ENCODE peak calls at places on chromosomes 13 and 19, in seven cellular contexts. I is heart left ventricle; C is breast epithelium; Y is fibroblast of lung; V is CD4-positive, alpha-beta T cell; J is Peyer's patch; L is cardiac muscle cell. U is an unnamed sample.

GRCh38 chr19:53960886-53961285 is 1.9 kb upstream of the CACNG8 start:
- DNase-seq in L (no peak), Y (no peak), J (no peak), V (no peak), C (no peak), I (no peak), U (no peak)

GRCh38 chr19:15378529-15379082 is 981 bp downstream of the AKAP8 start:
- DNase-seq in Y (peak; percentile 40), V (peak; percentile 27), I (no peak), J (peak; percentile 59), C (no peak), L (peak; percentile 63), U (no peak)

GRCh38 chr19:44848036-44848804 is 2.1 kb downstream of the NECTIN2 start:
- DNase-seq in Y (peak; percentile 57), V (no peak), C (no peak), L (peak; percentile 56), J (no peak), I (peak; percentile 45), U (peak; percentile 68)

GRCh38 chr19:34957830-34958751 is 5.9 kb downstream of the ZNF792 start:
- DNase-seq in V (no peak), C (no peak), L (no peak), J (no peak), I (no peak), Y (no peak), U (no peak)

GRCh38 chr13:98275711-98276171 is 98.7 kb upstream of the RNF113B start:
- DNase-seq in I (no peak), C (no peak), J (no peak), Y (no peak), L (no peak), V (no peak), U (no peak)

GRCh38 chr19:6501740-6502648 is at the start of gene TUBB4A:
- DNase-seq in V (no peak), J (peak; percentile 57), L (no peak), C (no peak), Y (no peak), I (peak; percentile 32), U (no peak)

GRCh38 chr19:57803594-57804325 is 11.0 kb downstream of the ZNF552 start:
- DNase-seq in Y (peak; percentile 99), C (no peak), J (no peak), V (no peak), I (no peak), L (peak; percentile 92), U (no peak)

GRCh38 chr13:111947026-111947810 is 119.7 kb upstream of the SOX1 start:
- DNase-seq in I (no peak), Y (no peak), L (no peak), C (no peak), J (no peak), V (no peak), U (peak; percentile 18)

GRCh38 chr19:9848060-9848459 is 12.9 kb downstream of the PIN1 start:
- DNase-seq in L (no peak), Y (no peak), C (no peak), I (no peak), V (peak; percentile 36), J (no peak), U (no peak)

GRCh38 chr19:54189020-54189667 is at the start of gene MBOAT7:
- DNase-seq in L (no peak), V (no peak), J (no peak), Y (no peak), C (no peak), I (no peak), U (no peak)

GRCh38 chr13:109479991-109480696 is 306.2 kb downstream of the IRS2 start:
- DNase-seq in C (no peak), I (no peak), V (no peak), L (peak; percentile 69), J (no peak), Y (peak; percentile 31), U (no peak)

GRCh38 chr13:46668302-46668720 is 115.3 kb downstream of the LRCH1 start:
- DNase-seq in C (no peak), Y (peak; percentile 92), V (no peak), I (peak; percentile 66), J (no peak), L (peak; percentile 95), U (no peak)

GRCh38 chr19:4866595-4867424 is 657 bp downstream of the PLIN3 start:
- DNase-seq in C (peak; percentile 67), V (peak; percentile 30), Y (peak; percentile 48), I (peak; percentile 71), J (peak; percentile 78), L (peak; percentile 53), U (peak; percentile 69)

GRCh38 chr13:76425930-76426329 is 460.3 kb downstream of the KCTD12 start:
- DNase-seq in C (no peak), L (peak; percentile 80), V (no peak), J (no peak), Y (peak; percentile 72), I (no peak), U (no peak)

GRCh38 chr19:53091413-53091812 is 11.8 kb downstream of the ZNF160 start:
- DNase-seq in C (no peak), L (no peak), J (no peak), V (no peak), Y (no peak), I (no peak), U (no peak)

GRCh38 chr13:42174344-42175162 is 97.4 kb upstream of the AKAP11 start:
- DNase-seq in C (no peak), L (peak; percentile 24), I (no peak), J (no peak), Y (peak; percentile 60), V (no peak), U (no peak)

GRCh38 chr19:5624154-5624663 is 1.3 kb downstream of the SAFB start:
- DNase-seq in I (peak; percentile 56), Y (peak; percentile 43), V (peak; percentile 23), C (peak; percentile 63), J (no peak), L (peak; percentile 53), U (no peak)

GRCh38 chr19:58117841-58118575 is 20.0 kb upstream of the ZSCAN18 start:
- DNase-seq in Y (no peak), L (no peak), J (no peak), I (no peak), V (no peak), C (no peak), U (no peak)

GRCh38 chr13:30443957-30444404 is 21.7 kb downstream of the UBE2L5 start:
- DNase-seq in C (no peak), L (no peak), Y (no peak), J (peak; percentile 78), V (no peak), I (no peak), U (no peak)

GRCh38 chr13:47188802-47189201 is 291.9 kb upstream of the HTR2A start:
- DNase-seq in L (peak; percentile 57), J (no peak), Y (peak; percentile 47), V (no peak), C (no peak), I (no peak), U (no peak)

GRCh38 chr19:4372630-4373367 is 27.5 kb downstream of the SH3GL1 start:
- DNase-seq in I (no peak), C (no peak), Y (no peak), J (no peak), L (no peak), V (no peak), U (no peak)

GRCh38 chr13:48232420-48233096 is 448 bp upstream of the ITM2B start:
- DNase-seq in Y (no peak), J (no peak), V (no peak), C (no peak), L (no peak), I (no peak), U (no peak)

GRCh38 chr19:54707932-54708331 is 16.3 kb upstream of the KIR3DL3 start:
- DNase-seq in C (peak; percentile 43), Y (no peak), J (no peak), V (no peak), L (no peak), I (no peak), U (peak; percentile 44)

GRCh38 chr19:50952890-50953289 is at the start of gene KLK5:
- DNase-seq in J (no peak), Y (no peak), L (no peak), V (no peak), I (no peak), C (peak; percentile 61), U (no peak)
- H3K27ac ChIP-seq in J (no peak within 1 kb of the TSS), Y (no peak within 1 kb of the TSS), L (no peak within 1 kb of the TSS), V (no peak within 1 kb of the TSS), I (no peak within 1 kb of the TSS), C (peak within 1 kb of the TSS; percentile 86), U (no peak within 1 kb of the TSS)

DNA sequence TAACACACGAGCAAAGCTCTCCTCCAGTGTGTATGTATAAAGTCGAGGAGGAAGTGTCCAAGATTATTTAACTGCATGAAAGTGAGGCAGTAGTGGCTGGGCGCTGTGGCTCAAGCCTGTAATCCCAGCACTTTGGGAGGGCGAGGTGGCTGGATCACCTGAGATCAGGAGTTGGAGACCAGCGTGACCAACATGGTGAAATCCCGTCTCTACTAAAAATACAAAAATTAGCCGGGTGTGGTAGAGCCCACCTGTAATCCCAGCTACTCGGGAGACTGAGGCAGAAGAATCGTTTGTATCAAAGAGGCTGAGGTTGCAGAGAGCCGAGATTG is 1.2 kb upstream of the ZNF20 start:
- DNase-seq in C (no peak), I (no peak), Y (no peak), J (no peak), L (no peak), V (no peak), U (no peak)
- TF ChIP-seq CTCF in C (no peak), I (no peak), Y (no peak), J (no peak), L (no peak), V (peak; percentile 49), U (no peak)

DNA sequence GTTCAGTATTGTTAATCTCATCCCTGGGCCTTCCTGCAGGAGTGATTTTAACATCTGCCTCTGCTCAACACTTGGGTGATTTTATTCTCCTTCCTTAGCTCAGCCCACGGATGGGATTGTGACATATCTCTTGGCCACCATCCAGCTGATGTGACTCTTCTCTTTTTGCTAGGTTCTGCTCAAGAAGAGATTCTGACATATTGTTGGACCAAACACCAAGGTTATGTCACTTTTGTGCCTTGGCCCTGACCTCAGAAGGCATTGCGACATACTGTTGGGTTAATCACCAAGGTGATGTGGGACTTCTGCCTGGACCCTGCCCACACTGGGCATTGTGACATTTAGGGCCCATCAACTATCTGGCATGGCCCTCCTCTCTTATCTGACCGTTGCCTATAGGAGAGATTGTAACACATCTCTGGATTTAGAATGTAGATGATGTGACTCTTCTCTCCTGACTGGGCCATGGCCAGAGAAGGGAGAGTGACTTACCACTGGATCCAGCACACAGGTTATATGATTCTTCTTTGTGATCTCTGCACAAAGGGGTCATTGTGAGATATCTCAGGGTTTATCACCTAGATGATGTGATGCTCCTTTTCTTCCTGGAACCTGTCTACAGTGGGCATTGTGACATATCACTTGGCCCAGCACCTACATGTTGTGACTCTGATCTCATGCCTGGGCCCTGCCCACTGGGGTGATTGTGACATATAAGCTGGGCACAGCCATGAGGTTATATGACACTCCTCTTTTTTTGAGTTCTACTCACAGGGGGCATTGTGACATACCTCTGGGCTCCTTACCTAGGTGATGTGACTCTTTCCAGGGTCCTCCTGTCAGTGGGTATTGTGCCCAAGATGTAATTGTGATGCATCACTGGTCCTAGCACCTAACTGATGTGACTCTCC is 88.8 kb downstream of the ZNF429 start:
- DNase-seq in Y (no peak), V (no peak), J (no peak), I (peak; percentile 34), C (no peak), L (no peak), U (peak; percentile 72)
- H3K27ac ChIP-seq in Y (no peak overlapping the region), V (no peak overlapping the region), J (no peak overlapping the region), I (no peak overlapping the region), C (no peak overlapping the region), L (no peak overlapping the region), U (no peak overlapping the region)

DNA sequence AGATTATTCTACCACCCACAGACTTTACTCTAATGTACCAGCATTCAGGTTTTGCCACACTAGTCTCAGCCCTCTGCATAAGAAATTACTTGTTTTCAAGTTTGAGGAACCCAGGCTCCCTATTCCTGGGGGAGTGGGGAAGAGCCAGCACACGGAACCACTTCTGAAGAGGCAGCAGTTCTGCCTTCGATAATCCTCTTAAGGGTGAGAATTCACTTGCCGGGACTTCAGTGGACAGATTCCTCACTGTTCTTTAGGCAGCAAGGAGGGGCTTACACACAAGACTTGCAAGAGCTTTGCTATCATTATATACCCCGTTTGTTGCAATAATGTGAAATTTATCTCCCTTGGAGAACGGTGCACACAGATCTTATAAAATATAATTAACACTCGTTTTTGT is 133.1 kb downstream of the ABCC4 start:
- DNase-seq in C (no peak), L (no peak), V (no peak), I (no peak), Y (no peak), J (no peak), U (no peak)
- TF ChIP-seq CTCF in C (no peak), L (no peak), V (no peak), I (no peak), Y (no peak), J (no peak), U (no peak)

U was measured in right atrium auricular region.